ENCODE peak calls at places on chromosomes 16 and 17, in four cellular contexts. R, E, Y and K are unnamed samples. For H3K9me3, the result is how much of the 10 kb centered on the place peaks cover.

GRCh38 chr17:80277751-80278671 is 17.4 kb downstream of the RNF213 start:
- DNase-seq in E (no peak), Y (peak), R (peak), K (no peak)

GRCh38 chr17:50326831-50327364 is 19.0 kb upstream of the XYLT2 start:
- DNase-seq in E (no peak), Y (no peak), R (no peak), K (no peak)

GRCh38 chr16:11667221-11667823 is 933 bp upstream of the SNN start:
- DNase-seq in R (no peak), E (no peak), Y (no peak), K (no peak)

GRCh38 chr16:19329932-19330331 is 44.4 kb downstream of the CLEC19A start:
- DNase-seq in E (no peak), Y (no peak), R (peak), K (no peak)

GRCh38 chr17:78040561-78041400 is 82.3 kb downstream of the TNRC6C start:
- DNase-seq in R (peak), Y (peak), E (no peak), K (peak)

GRCh38 chr16:7303677-7304200 is 28.9 kb upstream of the RBFOX1 start:
- DNase-seq in Y (no peak), E (no peak), R (no peak), K (no peak)

GRCh38 chr16:16861546-16861945 is 482.6 kb downstream of the NPIPA7 start:
- DNase-seq in Y (no peak), E (peak), R (peak), K (peak)

GRCh38 chr16:84268231-84268630 is 26.4 kb upstream of the WFDC1 start:
- DNase-seq in Y (no peak), R (no peak), E (no peak), K (no peak)

GRCh38 chr17:43570518-43570928 is 24.4 kb upstream of the ETV4 start:
- DNase-seq in R (peak), E (no peak), Y (no peak), K (no peak)

GRCh38 chr16:58456193-58456592 is 43.8 kb upstream of the NDRG4 start:
- DNase-seq in Y (no peak), E (no peak), R (peak), K (no peak)

GRCh38 chr17:49299996-49300395 is 62.1 kb downstream of the ZNF652 start:
- DNase-seq in R (no peak), Y (no peak), E (no peak), K (no peak)

GRCh38 chr16:2467301-2468141 is 3.6 kb upstream of the NTN3 start:
- DNase-seq in R (peak), E (peak), Y (peak), K (peak)

GRCh38 chr16:3458278-3458851 is 14.9 kb downstream of the NAA60 start:
- DNase-seq in Y (no peak), E (peak), R (peak), K (no peak)

GRCh38 chr16:73527191-73527590 is 479.3 kb upstream of the ZFHX3 start:
- DNase-seq in R (no peak), Y (no peak), E (no peak), K (no peak)

GRCh38 chr17:78780335-78780734 is 1.7 kb downstream of the CYTH1 start:
- DNase-seq in E (no peak), R (no peak), Y (no peak), K (no peak)

GRCh38 chr17:72539981-72540897 is 419.4 kb downstream of the SOX9 start:
- DNase-seq in Y (no peak), E (peak), R (peak), K (peak)

GRCh38 chr16:86826931-86827330 is 248.6 kb downstream of the FOXL1 start:
- DNase-seq in E (no peak), Y (no peak), R (peak), K (no peak)

GRCh38 chr17:46194393-46195216 is 1.4 kb upstream of the KANSL1 start:
- DNase-seq in E (peak), R (peak), Y (no peak), K (peak)

GRCh38 chr17:48915459-48916282 is 7.5 kb downstream of the UBE2Z start:
- DNase-seq in R (peak), Y (no peak), E (no peak), K (peak)

GRCh38 chr17:48597775-48598631 is 4.4 kb upstream of the HOXB5 start:
- DNase-seq in Y (peak), R (peak), E (no peak), K (no peak)

GRCh38 chr17:81143200-81143527 is 22.1 kb upstream of the PVALEF start:
- DNase-seq in Y (no peak), E (no peak), R (no peak), K (no peak)

GRCh38 chr17:33671493-33671892 is 378.4 kb upstream of the ASIC2 start:
- DNase-seq in Y (no peak), E (no peak), R (no peak), K (no peak)

GRCh38 chr17:77722366-77722765 is 236.1 kb upstream of the TNRC6C start:
- DNase-seq in Y (no peak), E (no peak), R (no peak), K (peak)

GRCh38 chr17:76968707-76969597 is 100.7 kb downstream of the MGAT5B start:
- DNase-seq in R (peak), Y (no peak), E (peak), K (no peak)

DNA sequence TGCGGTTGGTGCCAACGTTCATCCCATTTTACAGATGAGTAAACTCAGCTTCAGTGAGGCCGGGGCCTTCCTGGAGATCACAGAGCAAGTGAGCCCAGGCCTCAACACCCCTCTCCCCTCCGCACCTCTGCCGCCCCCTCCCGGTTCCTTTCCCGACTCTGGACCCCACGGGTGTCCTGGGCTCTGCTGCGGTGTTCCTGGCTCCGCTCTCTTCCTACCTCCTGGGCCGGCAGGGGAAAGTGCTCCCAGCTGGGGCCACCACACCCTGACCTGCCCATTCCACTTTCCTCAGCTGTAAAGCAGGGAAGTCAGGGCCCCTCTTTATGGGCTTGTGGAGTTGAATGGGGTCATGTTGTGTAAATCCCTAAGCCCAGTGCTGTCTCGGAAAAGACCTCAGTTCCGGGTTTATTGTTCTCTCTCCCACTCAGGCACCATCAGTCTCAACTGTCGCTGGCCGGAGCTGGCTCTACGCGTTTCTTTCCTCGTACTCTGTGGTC is 21.9 kb upstream of the ACSF3 start:
- DNase-seq in Y (no peak), R (no peak), E (no peak), K (no peak)
- H3K9me3 ChIP-seq in Y (under half), R (under half), E (under half), K (under half)

GRCh38 chr17:75774988-75775668 is 9.5 kb upstream of the UNK start:
- DNase-seq in E (no peak), R (peak), Y (no peak), K (no peak)

GRCh38 chr17:75776399-75777242 is 8.0 kb upstream of the UNK start:
- DNase-seq in R (no peak), E (no peak), Y (no peak), K (no peak)

GRCh38 chr17:75779250-75779986 is 5.2 kb upstream of the UNK start:
- DNase-seq in E (peak), Y (peak), R (peak), K (peak)

GRCh38 chr17:75778861-75779249 is 5.8 kb upstream of the UNK start:
- DNase-seq in Y (no peak), R (no peak), E (peak), K (no peak)

DNA sequence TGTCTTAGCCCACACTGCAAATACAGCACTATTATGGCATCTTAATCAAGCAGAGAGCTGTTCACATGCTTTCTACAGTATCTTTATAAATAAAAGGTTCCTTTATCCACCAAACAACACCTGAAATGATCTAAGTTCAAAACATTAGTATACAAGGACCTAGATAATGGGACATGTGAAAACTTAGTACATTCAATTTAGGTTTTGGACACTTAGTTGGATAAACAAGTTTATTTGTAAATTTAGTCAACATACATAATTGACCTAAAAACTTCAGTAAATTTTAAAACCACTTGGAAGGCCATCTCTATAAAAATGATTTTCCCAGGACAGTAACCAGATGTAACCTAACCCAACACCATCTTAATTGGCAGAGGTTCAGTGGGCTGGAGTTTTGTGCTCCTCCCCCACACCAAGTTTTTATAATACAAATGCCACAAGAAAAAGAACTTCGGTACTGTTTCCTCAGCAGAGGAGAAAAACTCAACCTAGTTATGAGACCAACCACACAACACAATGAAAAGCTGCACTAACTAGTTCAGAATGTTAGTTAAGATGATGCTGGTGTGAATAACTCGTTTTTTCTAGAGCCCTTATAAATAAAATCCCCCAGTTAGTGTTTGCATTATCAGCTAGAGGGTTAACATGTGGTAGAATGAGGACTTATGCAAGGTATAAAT is 7.2 kb upstream of the UNK start:
- DNase-seq in R (no peak), Y (peak), E (no peak), K (no peak)
- H3K4me3 ChIP-seq in R (peak), Y (peak), E (peak), K (peak)

GRCh38 chr17:17567114-17567513 is 24.4 kb downstream of the PEMT start:
- DNase-seq in E (no peak), Y (no peak), R (no peak), K (no peak)
- H3K27ac ChIP-seq in E (peak), Y (no peak), R (no peak), K (no peak)

DNA sequence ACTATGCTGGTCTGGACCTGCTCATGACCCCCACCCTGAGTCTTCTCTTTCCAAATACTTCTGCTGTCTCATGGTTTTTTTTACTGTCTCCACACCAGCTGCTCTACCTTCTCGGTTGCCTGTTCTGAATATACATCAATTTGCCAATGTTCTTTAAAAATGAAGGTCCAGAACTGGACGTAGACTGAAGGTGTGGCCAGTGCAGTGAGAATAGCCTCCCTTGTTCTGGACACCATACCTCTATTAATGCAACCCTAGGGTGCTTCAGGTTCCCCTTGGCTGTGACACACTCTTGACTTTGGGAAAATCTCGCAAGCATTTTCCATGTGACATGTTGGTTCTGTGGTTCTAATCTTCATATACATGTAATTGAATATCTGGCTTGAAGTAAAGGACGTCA is 15.3 kb upstream of the IL21R start:
- DNase-seq in E (no peak), R (no peak), Y (no peak), K (no peak)
- H3K9me3 ChIP-seq in E (under half), R (under half), Y (under half), K (under half)

GRCh38 chr17:17719199-17719940 is 38.1 kb downstream of the RAI1 start:
- DNase-seq in R (no peak), E (no peak), Y (no peak), K (no peak)

GRCh38 chr17:17718251-17718650 is 37.0 kb downstream of the RAI1 start:
- DNase-seq in E (no peak), R (no peak), Y (no peak), K (no peak)

GRCh38 chr17:17722081-17722905 is 41.0 kb downstream of the RAI1 start:
- DNase-seq in Y (no peak), R (peak), E (peak), K (no peak)

GRCh38 chr17:17721140-17721668 is 39.9 kb downstream of the RAI1 start:
- DNase-seq in E (no peak), Y (no peak), R (no peak), K (no peak)

GRCh38 chr17:17719966-17720543 is 38.8 kb downstream of the RAI1 start:
- DNase-seq in E (no peak), Y (no peak), R (no peak), K (no peak)
- H3K4me3 ChIP-seq in E (no peak), Y (no peak), R (no peak), K (no peak)

GRCh38 chr17:19384723-19385391 is 2.1 kb downstream of the MFAP4 start:
- DNase-seq in Y (peak), E (no peak), R (peak), K (no peak)
- H3K27ac ChIP-seq in Y (peak), E (peak), R (peak), K (no peak)

DNA sequence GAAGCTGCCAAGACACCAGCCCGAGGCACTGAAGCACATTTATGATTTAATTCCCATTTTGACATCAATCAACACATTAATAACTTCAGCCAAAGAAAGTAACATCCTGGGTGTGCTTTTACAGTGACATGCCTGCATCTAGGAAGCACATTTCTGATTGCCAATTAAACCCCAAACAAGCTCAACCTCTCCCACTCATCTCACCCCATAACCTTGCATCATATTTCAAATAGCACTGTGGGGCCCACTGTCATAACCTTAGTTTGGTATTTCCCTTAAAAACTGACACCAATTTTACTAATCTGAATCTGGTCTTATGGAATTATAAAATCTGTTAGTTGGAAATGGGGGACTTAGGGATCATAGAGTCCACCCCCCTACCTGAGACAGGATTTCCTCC is 676.5 kb downstream of the TOX3 start:
- DNase-seq in Y (no peak), R (no peak), E (no peak), K (no peak)
- H3K9me3 ChIP-seq in Y (under half), R (under half), E (under half), K (under half)

GRCh38 chr17:66548659-66549311 is 246.4 kb downstream of the PRKCA start:
- DNase-seq in E (no peak), R (no peak), Y (no peak), K (no peak)

GRCh38 chr17:66549312-66549705 is 246.9 kb downstream of the PRKCA start:
- DNase-seq in Y (no peak), R (peak), E (no peak), K (peak)

GRCh38 chr17:66551839-66552238 is 249.4 kb downstream of the PRKCA start:
- DNase-seq in E (no peak), Y (no peak), R (no peak), K (no peak)

GRCh38 chr17:66548158-66548557 is 245.7 kb downstream of the PRKCA start:
- DNase-seq in E (no peak), Y (no peak), R (peak), K (no peak)

GRCh38 chr17:66549731-66550207 is 247.4 kb downstream of the PRKCA start:
- DNase-seq in R (peak), Y (no peak), E (no peak), K (peak)
- H3K4me3 ChIP-seq in R (no peak), Y (no peak), E (no peak), K (no peak)

GRCh38 chr16:70692481-70693203 is 6.8 kb upstream of the MTSS2 start:
- DNase-seq in Y (no peak), R (no peak), E (no peak), K (no peak)
- H3K27ac ChIP-seq in Y (peak), R (peak), E (peak), K (peak)